ENCODE peak calls at places on chromosomes 2 and 18, in six cellular contexts. One of them, this sample, is unnamed. For H3K9me3 and H3K4me1, the result is how much of the 10 kb centered on the place peaks cover.

GRCh38 chr2:165794520-165794882 is 454 bp upstream of the GALNT3 start:
- DNase-seq in keratinocyte: no peak
- DNase-seq in tibial artery: peak
- DNase-seq in PC-9: peak
- DNase-seq in thoracic aorta: no peak
- DNase-seq in H1: no peak
- DNase-seq in this sample: no peak

GRCh38 chr18:77059294-77059916 is 73.2 kb downstream of the MBP start:
- DNase-seq in keratinocyte: no peak
- DNase-seq in tibial artery: peak
- DNase-seq in PC-9: peak
- DNase-seq in thoracic aorta: no peak
- DNase-seq in H1: no peak
- DNase-seq in this sample: no peak

GRCh38 chr18:3151379-3152264 is 68.1 kb downstream of the MYOM1 start:
- DNase-seq in keratinocyte: no peak
- DNase-seq in tibial artery: no peak
- DNase-seq in PC-9: no peak
- DNase-seq in thoracic aorta: no peak
- DNase-seq in H1: no peak
- DNase-seq in this sample: no peak

GRCh38 chr2:239466755-239467271 is 66.0 kb upstream of the HDAC4 start:
- DNase-seq in keratinocyte: no peak
- DNase-seq in tibial artery: no peak
- DNase-seq in PC-9: no peak
- DNase-seq in thoracic aorta: no peak
- DNase-seq in H1: no peak
- DNase-seq in this sample: no peak

GRCh38 chr2:133235959-133236358 is 332.3 kb downstream of the NCKAP5 start:
- DNase-seq in keratinocyte: peak
- DNase-seq in tibial artery: no peak
- DNase-seq in PC-9: no peak
- DNase-seq in thoracic aorta: no peak
- DNase-seq in H1: no peak
- DNase-seq in this sample: no peak

GRCh38 chr2:232322560-232323327 is 55.8 kb upstream of the ALPP start:
- DNase-seq in keratinocyte: no peak
- DNase-seq in tibial artery: no peak
- DNase-seq in PC-9: no peak
- DNase-seq in thoracic aorta: no peak
- DNase-seq in H1: no peak
- DNase-seq in this sample: no peak

GRCh38 chr18:427005-427404 is 73.5 kb downstream of the COLEC12 start:
- DNase-seq in keratinocyte: no peak
- DNase-seq in tibial artery: no peak
- DNase-seq in PC-9: no peak
- DNase-seq in thoracic aorta: no peak
- DNase-seq in H1: no peak
- DNase-seq in this sample: no peak

GRCh38 chr2:238916875-238917590 is 69.1 kb downstream of the TWIST2 start:
- DNase-seq in keratinocyte: no peak
- DNase-seq in tibial artery: no peak
- DNase-seq in PC-9: no peak
- DNase-seq in thoracic aorta: no peak
- DNase-seq in H1: no peak
- DNase-seq in this sample: no peak

GRCh38 chr2:52340185-52340584 is 1308.3 kb upstream of the NRXN1 start:
- DNase-seq in keratinocyte: no peak
- DNase-seq in tibial artery: no peak
- DNase-seq in PC-9: no peak
- DNase-seq in thoracic aorta: no peak
- DNase-seq in H1: no peak
- DNase-seq in this sample: no peak

GRCh38 chr2:20198796-20199361 is 26.1 kb downstream of the SDC1 start:
- DNase-seq in keratinocyte: no peak
- DNase-seq in tibial artery: no peak
- DNase-seq in PC-9: no peak
- DNase-seq in thoracic aorta: no peak
- DNase-seq in H1: no peak
- DNase-seq in this sample: no peak

GRCh38 chr2:235765181-235765820 is 271.5 kb downstream of the AGAP1 start:
- DNase-seq in keratinocyte: no peak
- DNase-seq in tibial artery: no peak
- DNase-seq in PC-9: no peak
- DNase-seq in thoracic aorta: no peak
- DNase-seq in H1: no peak
- DNase-seq in this sample: no peak

GRCh38 chr18:13712400-13713131 is 13.8 kb downstream of the FAM210A start:
- DNase-seq in keratinocyte: no peak
- DNase-seq in tibial artery: no peak
- DNase-seq in PC-9: peak
- DNase-seq in thoracic aorta: no peak
- DNase-seq in H1: no peak
- DNase-seq in this sample: no peak

GRCh38 chr2:42976400-42976799 is 184.0 kb upstream of the HAAO start:
- DNase-seq in keratinocyte: no peak
- DNase-seq in tibial artery: no peak
- DNase-seq in PC-9: no peak
- DNase-seq in thoracic aorta: no peak
- DNase-seq in H1: no peak
- DNase-seq in this sample: no peak

GRCh38 chr2:184371641-184372040 is 226.7 kb upstream of the ZNF804A start:
- DNase-seq in keratinocyte: no peak
- DNase-seq in tibial artery: no peak
- DNase-seq in PC-9: peak
- DNase-seq in thoracic aorta: no peak
- DNase-seq in H1: no peak
- DNase-seq in this sample: no peak

GRCh38 chr18:67672142-67672541 is 155.6 kb upstream of the DSEL start:
- DNase-seq in keratinocyte: no peak
- DNase-seq in tibial artery: no peak
- DNase-seq in PC-9: no peak
- DNase-seq in thoracic aorta: no peak
- DNase-seq in H1: no peak
- DNase-seq in this sample: no peak

GRCh38 chr2:128095201-128095600 is 4.2 kb downstream of the UGGT1 start:
- DNase-seq in keratinocyte: no peak
- DNase-seq in tibial artery: no peak
- DNase-seq in PC-9: no peak
- DNase-seq in thoracic aorta: no peak
- DNase-seq in H1: no peak
- DNase-seq in this sample: no peak

GRCh38 chr2:44679584-44679983 is 261.9 kb upstream of the SIX3 start:
- DNase-seq in keratinocyte: no peak
- DNase-seq in tibial artery: no peak
- DNase-seq in PC-9: no peak
- DNase-seq in thoracic aorta: no peak
- DNase-seq in H1: no peak
- DNase-seq in this sample: no peak

DNA sequence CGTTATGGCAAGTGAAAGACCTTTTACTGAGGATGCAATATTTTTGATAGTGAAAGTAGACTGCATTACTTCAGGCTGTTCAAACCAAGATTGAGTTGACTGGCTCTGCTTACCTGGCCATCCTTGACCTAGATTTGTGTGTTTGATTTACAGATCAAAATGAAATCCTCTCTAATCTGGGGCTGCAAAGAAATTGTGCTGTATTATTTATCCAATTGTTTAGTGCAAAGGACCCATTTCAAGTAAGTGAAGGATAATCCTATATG is 33.4 kb upstream of the WDR75 start:
- DNase-seq in keratinocyte: no peak
- DNase-seq in tibial artery: no peak
- DNase-seq in PC-9: no peak
- DNase-seq in thoracic aorta: no peak
- DNase-seq in H1: no peak
- DNase-seq in this sample: no peak
- H3K4me3 ChIP-seq in keratinocyte: no peak
- H3K4me3 ChIP-seq in tibial artery: no peak
- H3K4me3 ChIP-seq in PC-9: no peak
- H3K4me3 ChIP-seq in thoracic aorta: peak
- H3K4me3 ChIP-seq in H1: no peak
- H3K4me3 ChIP-seq in this sample: no peak

GRCh38 chr18:62737474-62737873 is 22.1 kb downstream of the PHLPP1 start:
- DNase-seq in keratinocyte: no peak
- DNase-seq in tibial artery: no peak
- DNase-seq in PC-9: no peak
- DNase-seq in thoracic aorta: no peak
- DNase-seq in H1: no peak
- DNase-seq in this sample: no peak
- H3K9me3 ChIP-seq in keratinocyte: under half
- H3K9me3 ChIP-seq in tibial artery: under half
- H3K9me3 ChIP-seq in PC-9: under half
- H3K9me3 ChIP-seq in thoracic aorta: under half
- H3K9me3 ChIP-seq in H1: under half
- H3K9me3 ChIP-seq in this sample: under half

DNA sequence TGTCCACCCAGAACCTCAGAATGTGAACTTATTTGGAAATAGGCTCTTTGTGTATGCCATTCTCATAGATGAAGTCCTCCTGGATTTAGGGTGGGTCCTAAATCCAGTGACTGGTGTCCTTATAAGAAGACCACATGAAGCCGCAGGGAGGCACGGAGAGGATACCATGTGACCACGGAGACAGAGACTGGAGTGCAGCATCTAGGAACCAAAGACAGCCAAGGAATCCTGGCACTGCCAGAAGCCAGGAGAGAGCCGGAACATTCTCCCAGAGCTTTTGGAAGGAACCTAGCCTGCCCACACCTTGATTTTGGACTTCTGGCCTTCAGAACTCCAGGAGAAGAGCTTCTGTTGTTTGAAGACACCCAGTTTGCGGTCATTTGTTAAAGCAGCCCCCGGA is 49.7 kb downstream of the ARL4C start:
- DNase-seq in keratinocyte: no peak
- DNase-seq in tibial artery: no peak
- DNase-seq in PC-9: no peak
- DNase-seq in thoracic aorta: no peak
- DNase-seq in H1: no peak
- DNase-seq in this sample: no peak
- H3K4me1 ChIP-seq in keratinocyte: under half
- H3K4me1 ChIP-seq in tibial artery: half or more
- H3K4me1 ChIP-seq in PC-9: under half
- H3K4me1 ChIP-seq in thoracic aorta: under half
- H3K4me1 ChIP-seq in H1: under half
- H3K4me1 ChIP-seq in this sample: under half

GRCh38 chr18:55241016-55241415 is 281.8 kb upstream of the CCDC68 start:
- DNase-seq in keratinocyte: no peak
- DNase-seq in tibial artery: no peak
- DNase-seq in PC-9: no peak
- DNase-seq in thoracic aorta: no peak
- DNase-seq in H1: no peak
- DNase-seq in this sample: no peak
- H3K4me3 ChIP-seq in keratinocyte: no peak
- H3K4me3 ChIP-seq in tibial artery: no peak
- H3K4me3 ChIP-seq in PC-9: no peak
- H3K4me3 ChIP-seq in thoracic aorta: no peak
- H3K4me3 ChIP-seq in H1: no peak
- H3K4me3 ChIP-seq in this sample: no peak

GRCh38 chr18:59822612-59823275 is 77.1 kb upstream of the PMAIP1 start:
- DNase-seq in keratinocyte: no peak
- DNase-seq in tibial artery: no peak
- DNase-seq in PC-9: no peak
- DNase-seq in thoracic aorta: no peak
- DNase-seq in H1: no peak
- DNase-seq in this sample: no peak

GRCh38 chr18:59823611-59824195 is 76.1 kb upstream of the PMAIP1 start:
- DNase-seq in keratinocyte: peak
- DNase-seq in tibial artery: peak
- DNase-seq in PC-9: peak
- DNase-seq in thoracic aorta: no peak
- DNase-seq in H1: peak
- DNase-seq in this sample: peak

GRCh38 chr18:59821983-59822382 is 77.8 kb upstream of the PMAIP1 start:
- DNase-seq in keratinocyte: no peak
- DNase-seq in tibial artery: no peak
- DNase-seq in PC-9: no peak
- DNase-seq in thoracic aorta: no peak
- DNase-seq in H1: no peak
- DNase-seq in this sample: no peak

GRCh38 chr18:59818769-59819168 is 81.0 kb upstream of the PMAIP1 start:
- DNase-seq in keratinocyte: no peak
- DNase-seq in tibial artery: no peak
- DNase-seq in PC-9: no peak
- DNase-seq in thoracic aorta: no peak
- DNase-seq in H1: no peak
- DNase-seq in this sample: no peak

DNA sequence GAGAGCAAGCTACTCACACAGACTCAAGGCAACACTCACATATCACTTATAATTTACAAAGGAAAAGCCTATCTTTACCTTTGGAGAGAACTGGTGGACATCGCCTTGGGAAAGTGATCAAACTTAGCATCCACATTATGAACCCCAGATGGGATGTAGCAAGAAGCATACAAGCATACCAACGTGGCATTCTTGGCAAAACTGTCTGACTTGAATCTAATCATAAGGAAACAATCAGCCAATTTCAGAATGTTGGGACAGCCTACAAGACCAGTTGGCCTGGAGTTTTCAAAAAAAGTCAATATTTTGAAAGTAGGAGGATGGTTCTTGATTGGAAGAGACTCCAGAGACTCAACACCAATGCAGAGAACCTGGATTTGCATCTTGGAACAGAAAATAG is 79.1 kb upstream of the PMAIP1 start:
- DNase-seq in keratinocyte: no peak
- DNase-seq in tibial artery: no peak
- DNase-seq in PC-9: no peak
- DNase-seq in thoracic aorta: no peak
- DNase-seq in H1: no peak
- DNase-seq in this sample: no peak
- H3K9me3 ChIP-seq in keratinocyte: under half
- H3K9me3 ChIP-seq in tibial artery: under half
- H3K9me3 ChIP-seq in PC-9: under half
- H3K9me3 ChIP-seq in thoracic aorta: under half
- H3K9me3 ChIP-seq in H1: under half
- H3K9me3 ChIP-seq in this sample: under half

GRCh38 chr18:11719621-11720020 is 30.6 kb downstream of the GNAL start:
- DNase-seq in keratinocyte: no peak
- DNase-seq in tibial artery: no peak
- DNase-seq in PC-9: no peak
- DNase-seq in thoracic aorta: no peak
- DNase-seq in H1: no peak
- DNase-seq in this sample: no peak
- H3K4me1 ChIP-seq in keratinocyte: under half
- H3K4me1 ChIP-seq in tibial artery: under half
- H3K4me1 ChIP-seq in PC-9: under half
- H3K4me1 ChIP-seq in thoracic aorta: under half
- H3K4me1 ChIP-seq in H1: under half
- H3K4me1 ChIP-seq in this sample: under half